ENCODE peak calls at places on chromosomes 5 and 9, in eight cellular contexts. S, Z, H, X, G, U, F and E are unnamed samples.

GRCh38 chr9:34377402-34377741 is 674 bp upstream of the MYORG start:
- DNase-seq in H (peak; percentile 40), Z (no peak), S (no peak), U (peak; percentile 56), G (peak; percentile 43), X (no peak), F (no peak), E (peak; percentile 57)

GRCh38 chr5:122421379-122422081 is 109.5 kb downstream of the SNCAIP start:
- DNase-seq in F (no peak), H (no peak), X (no peak), G (no peak), S (no peak), U (no peak), Z (no peak), E (no peak)

GRCh38 chr5:128163991-128164390 is 80.4 kb downstream of the SLC12A2 start:
- DNase-seq in X (no peak), G (no peak), U (no peak), Z (no peak), H (no peak), F (no peak), S (no peak), E (no peak)

GRCh38 chr5:72402959-72403628 is 82.9 kb downstream of the PTCD2 start:
- DNase-seq in G (no peak), S (no peak), H (no peak), U (no peak), Z (peak; percentile 42), X (no peak), F (no peak), E (no peak)

GRCh38 chr5:114477816-114478330 is 116.0 kb downstream of the KCNN2 start:
- DNase-seq in S (no peak), U (no peak), X (no peak), G (no peak), Z (no peak), H (no peak), F (no peak), E (no peak)

GRCh38 chr5:135448796-135449507 is 1.8 kb upstream of the DCANP1 start:
- DNase-seq in S (no peak), H (no peak), Z (no peak), F (no peak), X (no peak), G (no peak), U (no peak), E (no peak)

GRCh38 chr5:58248221-58248620 is 211.7 kb downstream of the PLK2 start:
- DNase-seq in Z (no peak), U (no peak), H (no peak), S (no peak), X (no peak), F (no peak), G (no peak), E (no peak)

GRCh38 chr9:131667576-131667975 is 72.3 kb downstream of the RAPGEF1 start:
- DNase-seq in G (peak; percentile 54), S (no peak), U (no peak), H (no peak), F (no peak), Z (no peak), X (no peak), E (no peak)

GRCh38 chr9:125852386-125852785 is 105.2 kb downstream of the PBX3 start:
- DNase-seq in S (no peak), Z (no peak), H (no peak), X (peak; percentile 26), U (no peak), G (no peak), F (no peak), E (no peak)

GRCh38 chr9:95182854-95183563 is 134.5 kb downstream of the FANCC start:
- DNase-seq in Z (peak; percentile 39), U (peak; percentile 52), F (peak; percentile 15), S (no peak), X (peak; percentile 22), G (no peak), H (no peak), E (no peak)

GRCh38 chr5:140357731-140358093 is 2.3 kb upstream of the SLC4A9 start:
- DNase-seq in S (peak; percentile 94), G (peak; percentile 90), F (peak; percentile 75), H (peak; percentile 92), Z (peak; percentile 81), X (peak; percentile 77), U (peak; percentile 85), E (peak; percentile 91)

GRCh38 chr5:50666261-50667078 is at the start of gene PARP8:
- DNase-seq in U (peak; percentile 69), F (no peak), G (peak; percentile 58), S (peak; percentile 78), X (no peak), Z (peak; percentile 54), H (peak; percentile 83), E (peak; percentile 52)

GRCh38 chr5:124530916-124531315 is 215.5 kb downstream of the ZNF608 start:
- DNase-seq in S (no peak), G (no peak), Z (no peak), F (no peak), X (no peak), U (no peak), H (no peak), E (no peak)

GRCh38 chr5:132464155-132464939 is 26.2 kb downstream of the IRF1 start:
- DNase-seq in S (peak; percentile 66), F (no peak), U (peak; percentile 31), X (no peak), Z (no peak), H (peak; percentile 42), G (no peak), E (peak; percentile 55)

GRCh38 chr9:131739988-131740648 is at the start of gene RAPGEF1:
- DNase-seq in Z (peak; percentile 46), X (no peak), G (peak; percentile 78), F (no peak), H (peak; percentile 97), S (peak; percentile 84), U (peak; percentile 87), E (peak; percentile 77)

GRCh38 chr5:75681125-75681830 is 36.0 kb downstream of the POC5 start:
- DNase-seq in S (no peak), Z (no peak), G (no peak), H (no peak), U (no peak), X (peak; percentile 28), F (no peak), E (no peak)

GRCh38 chr5:83219077-83219476 is 141.7 kb downstream of the XRCC4 start:
- DNase-seq in S (no peak), Z (no peak), U (no peak), X (no peak), G (no peak), F (no peak), H (no peak), E (no peak)

GRCh38 chr9:131963087-131963715 is 116.5 kb downstream of the MED27 start:
- DNase-seq in X (no peak), Z (no peak), F (no peak), S (no peak), U (no peak), G (no peak), H (peak; percentile 41), E (no peak)

GRCh38 chr5:96177303-96177869 is 215.7 kb upstream of the ELL2 start:
- DNase-seq in G (no peak), F (no peak), Z (no peak), U (no peak), H (peak; percentile 15), X (peak; percentile 40), S (no peak), E (no peak)

GRCh38 chr5:158560170-158560569 is 539.5 kb downstream of the EBF1 start:
- DNase-seq in S (no peak), Z (no peak), H (no peak), X (peak; percentile 9), F (no peak), G (no peak), U (no peak), E (no peak)

GRCh38 chr9:8809747-8810146 is 1010.2 kb upstream of the DMAC1 start:
- DNase-seq in G (no peak), X (no peak), S (no peak), F (no peak), H (no peak), Z (no peak), U (no peak), E (no peak)

DNA sequence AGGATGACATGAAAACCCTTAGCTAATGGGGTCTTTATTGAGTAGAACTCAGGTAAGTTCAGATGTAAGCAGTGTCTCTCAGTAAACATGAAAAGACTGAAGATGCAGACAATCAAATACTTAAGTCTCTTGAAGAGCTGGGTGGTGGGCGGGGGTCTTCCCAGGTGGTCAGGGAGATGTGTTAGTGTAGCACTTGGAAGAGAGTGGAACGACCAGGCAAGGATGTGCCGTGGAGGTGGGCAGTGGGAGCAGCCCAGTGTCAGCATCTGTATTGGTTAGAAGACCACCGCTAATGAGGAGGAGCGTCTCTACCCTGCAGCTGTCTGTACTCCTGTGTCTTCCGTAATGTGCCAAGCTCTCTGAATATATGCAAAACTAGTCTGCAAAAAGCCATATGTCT is 4.4 kb downstream of the S1PR3 start:
- DNase-seq in G (no peak), H (no peak), S (no peak), U (no peak), F (no peak), Z (no peak), X (no peak), E (no peak)
- TF ChIP-seq EP300 in G (no peak), H (no peak), S (no peak), U (no peak), F (no peak), Z (no peak), X (no peak), E (no peak)

DNA sequence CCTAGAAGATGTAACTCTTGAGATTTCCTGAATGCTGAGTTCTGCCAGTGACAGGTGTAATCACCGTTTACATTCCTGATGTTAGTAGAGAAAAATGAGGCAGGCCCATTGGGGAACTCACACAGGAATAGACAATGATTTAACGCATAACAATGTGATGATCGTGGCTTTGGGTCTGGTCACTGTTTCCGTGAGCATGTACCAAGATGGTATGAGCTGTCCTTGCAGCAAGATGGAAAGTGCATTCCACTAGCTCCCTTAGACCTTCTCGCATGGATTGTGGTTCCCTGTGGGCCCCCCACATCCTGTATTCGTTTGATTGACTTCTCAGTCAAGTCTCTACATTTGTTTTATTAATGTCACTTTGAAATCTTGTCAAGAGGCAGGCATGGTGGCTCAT is 124.0 kb upstream of the DAP start:
- DNase-seq in G (no peak), S (no peak), F (no peak), U (no peak), X (no peak), H (no peak), Z (no peak), E (no peak)
- TF ChIP-seq EP300 in G (no peak), S (no peak), F (no peak), U (no peak), X (no peak), H (no peak), Z (no peak), E (no peak)

GRCh38 chr5:141521244-141521781 is 32.4 kb downstream of the PCDHGC5 start:
- DNase-seq in X (peak; percentile 81), S (no peak), F (no peak), Z (peak; percentile 69), H (no peak), G (peak; percentile 33), U (no peak), E (peak; percentile 51)
- TF ChIP-seq EP300 in X (no peak), S (no peak), F (no peak), Z (peak; percentile 74), H (no peak), G (peak; percentile 46), U (no peak), E (no peak)

DNA sequence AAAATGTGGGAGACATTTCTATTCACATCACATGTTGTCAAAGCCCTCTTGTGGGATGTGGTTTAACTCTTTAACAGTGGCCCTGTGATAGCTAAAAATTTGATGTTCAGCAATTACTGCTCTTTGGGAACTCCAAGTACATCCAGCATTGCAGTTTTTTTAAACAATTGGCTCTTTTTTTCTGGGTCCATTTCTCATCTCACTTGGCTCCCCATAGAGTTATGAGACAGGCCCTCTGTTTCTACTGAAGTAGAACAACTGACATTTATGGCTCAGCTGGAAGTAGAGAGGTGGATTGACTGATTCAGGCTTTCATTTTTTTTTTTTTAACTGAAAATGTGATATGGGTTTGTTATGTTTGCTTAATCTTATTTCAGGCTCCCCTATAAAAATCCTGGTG is 96.6 kb upstream of the CD180 start:
- DNase-seq in Z (no peak), S (no peak), H (no peak), F (no peak), X (no peak), G (no peak), U (no peak), E (no peak)
- TF ChIP-seq EP300 in Z (no peak), S (no peak), H (no peak), F (no peak), X (no peak), G (no peak), U (no peak), E (no peak)